ENCODE peak calls at places on chromosomes 6 and 20, in five cellular contexts. H is colonic mucosa, Z is heart left ventricle, N is A549, D is neuronal stem cell. V is an unnamed sample.
A peak's percentile ranks its signal among the peaks of the same experiment; 100 is the strongest.

GRCh38 chr20:10079964-10080363 is 45.2 kb downstream of the ANKEF1 start:
- DNase-seq in H (no peak), Z (no peak), N (no peak), D (no peak), V (no peak)

GRCh38 chr6:15499125-15499524 is 163.7 kb downstream of the DTNBP1 start:
- DNase-seq in H (no peak), Z (no peak), N (no peak), D (no peak), V (no peak)

GRCh38 chr6:26660096-26660425 is 515 bp upstream of the ZNF322 start:
- DNase-seq in H (no peak), Z (no peak), N (peak; percentile 40), D (no peak), V (no peak)

GRCh38 chr20:34549291-34549928 is 9.1 kb upstream of the MAP1LC3A start:
- DNase-seq in H (peak; percentile 70), Z (no peak), N (no peak), D (no peak), V (peak; percentile 26)

GRCh38 chr6:89977808-89978748 is 83.8 kb downstream of the GJA10 start:
- DNase-seq in H (no peak), Z (peak; percentile 35), N (no peak), D (no peak), V (no peak)

GRCh38 chr20:63978319-63979220 is 872 bp downstream of the SAMD10 start:
- DNase-seq in H (peak; percentile 90), Z (peak; percentile 86), N (no peak), D (no peak), V (peak; percentile 89)

GRCh38 chr20:35561268-35561667 is 19.4 kb downstream of the ERGIC3 start:
- DNase-seq in H (no peak), Z (no peak), N (peak; percentile 27), D (peak; percentile 41), V (peak; percentile 34)

GRCh38 chr6:27092316-27092692 is 155.2 kb upstream of the PRSS16 start:
- DNase-seq in H (no peak), Z (no peak), N (no peak), D (no peak), V (no peak)

GRCh38 chr6:32967151-32968091 is 973 bp upstream of the BRD2 start:
- DNase-seq in H (peak; percentile 70), Z (no peak), N (no peak), D (no peak), V (peak; percentile 61)

DNA sequence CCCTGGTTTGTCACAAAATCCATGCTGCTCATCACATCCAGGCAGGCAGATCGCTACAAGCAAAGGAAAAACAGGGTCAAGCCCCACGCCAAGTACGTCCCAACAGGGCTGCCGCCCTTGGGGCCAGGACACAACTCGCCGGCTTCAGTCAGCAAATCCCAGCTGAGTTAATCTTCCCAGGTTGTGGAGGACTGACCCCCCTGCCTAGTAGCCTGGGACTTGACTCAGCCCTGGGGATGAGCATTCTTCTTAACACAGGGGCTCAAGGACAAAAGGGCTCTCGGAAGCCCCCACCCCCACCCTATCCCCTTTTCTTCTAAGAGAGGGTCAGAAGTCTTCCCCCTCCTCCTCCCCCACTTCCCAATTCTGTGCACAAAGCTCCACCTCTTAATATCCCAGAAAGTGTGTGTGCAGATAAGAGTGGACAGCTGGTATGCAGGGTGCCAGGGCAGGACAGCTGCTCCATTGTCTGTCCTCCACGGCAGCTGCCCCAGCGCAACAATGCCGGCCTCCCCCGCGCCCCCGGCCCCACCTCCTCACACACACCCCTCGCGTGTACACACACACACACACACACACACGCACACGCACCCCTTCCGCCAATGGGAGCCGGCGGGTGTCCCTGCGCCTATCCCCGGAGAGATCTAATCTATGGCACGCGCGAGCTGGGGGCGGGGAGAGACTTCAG is 4.5 kb downstream of the DLL1 start:
- DNase-seq in H (peak; percentile 60), Z (no peak), N (no peak), D (peak; percentile 82), V (peak; percentile 27)
- H3K4me3 ChIP-seq in H (no peak overlapping the region), Z (peak overlapping the region; percentile 10), N (no peak overlapping the region), D (no peak overlapping the region), V (no peak overlapping the region)

DNA sequence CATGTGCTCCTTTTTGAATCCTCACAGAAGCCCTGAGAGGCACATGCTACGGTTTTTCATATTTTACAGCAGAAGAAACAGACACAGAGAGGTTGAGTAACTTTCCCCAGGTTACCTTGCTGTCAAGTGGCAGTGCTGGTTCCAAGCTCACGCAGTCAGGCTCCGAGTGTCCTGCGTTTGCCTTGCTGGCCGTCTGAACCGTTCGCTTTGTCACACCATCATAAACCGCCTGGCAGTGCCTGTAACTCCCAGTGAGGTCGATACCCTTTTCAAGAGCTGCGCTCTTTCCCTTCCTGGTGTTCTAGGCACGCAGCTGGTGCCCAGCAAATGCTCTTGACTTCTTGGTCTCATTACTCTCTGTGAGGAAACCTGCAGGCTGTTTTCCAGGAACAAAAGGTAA is 31.3 kb upstream of the KCNG1 start:
- DNase-seq in H (no peak), Z (no peak), N (no peak), D (no peak), V (no peak)
- H3K4me1 ChIP-seq in H (no peaks in the 10 kb centered on the region), Z (no peaks in the 10 kb centered on the region), N (no peaks in the 10 kb centered on the region), D (peaks cover 10% of the 10 kb centered on the region), V (no peaks in the 10 kb centered on the region)

GRCh38 chr20:53738039-53738944 is 144.7 kb upstream of the ZNF217 start:
- DNase-seq in H (peak; percentile 41), Z (peak; percentile 61), N (peak; percentile 67), D (no peak), V (peak; percentile 86)

GRCh38 chr20:53735536-53736050 is 142.0 kb upstream of the ZNF217 start:
- DNase-seq in H (no peak), Z (no peak), N (peak; percentile 60), D (no peak), V (peak; percentile 61)

GRCh38 chr20:53736122-53736756 is 142.6 kb upstream of the ZNF217 start:
- DNase-seq in H (no peak), Z (no peak), N (no peak), D (no peak), V (peak; percentile 61)

GRCh38 chr20:53737404-53738038 is 143.9 kb upstream of the ZNF217 start:
- DNase-seq in H (no peak), Z (no peak), N (no peak), D (no peak), V (peak; percentile 52)

GRCh38 chr20:53736757-53737403 is 143.2 kb upstream of the ZNF217 start:
- DNase-seq in H (no peak), Z (no peak), N (no peak), D (no peak), V (peak; percentile 24)
- H3K4me3 ChIP-seq in H (no peak overlapping the region), Z (no peak overlapping the region), N (no peak overlapping the region), D (no peak overlapping the region), V (peak overlapping the region; percentile 4)

GRCh38 chr20:46965477-46965876 is 70.8 kb downstream of the EYA2 start:
- DNase-seq in H (no peak), Z (no peak), N (no peak), D (no peak), V (no peak)

GRCh38 chr20:46963196-46963529 is 68.5 kb downstream of the EYA2 start:
- DNase-seq in H (no peak), Z (no peak), N (no peak), D (no peak), V (no peak)

GRCh38 chr20:46965124-46965455 is 70.4 kb downstream of the EYA2 start:
- DNase-seq in H (no peak), Z (no peak), N (no peak), D (no peak), V (no peak)

GRCh38 chr20:46963758-46964181 is 69.1 kb downstream of the EYA2 start:
- DNase-seq in H (no peak), Z (no peak), N (no peak), D (no peak), V (no peak)

GRCh38 chr20:46964299-46965123 is 69.9 kb downstream of the EYA2 start:
- DNase-seq in H (no peak), Z (no peak), N (no peak), D (no peak), V (no peak)
- H3K4me1 ChIP-seq in H (no peaks in the 10 kb centered on the region), Z (no peaks in the 10 kb centered on the region), N (peaks cover 20% of the 10 kb centered on the region), D (no peaks in the 10 kb centered on the region), V (no peaks in the 10 kb centered on the region)